ENCODE peak calls at places on chromosomes 13 and 19, in five cellular contexts. One of them, this sample, is unnamed. For H3K36me3 and H3K27me3, the result is how much of the 10 kb centered on the place peaks cover.

GRCh38 chr13:42041017-42041683 is 7.3 kb upstream of the DGKH start:
- DNase-seq in CD8-positive, alpha-beta memory T cell: no peak
- DNase-seq in tibial artery: peak
- DNase-seq in neural progenitor cell: peak
- DNase-seq in BE2C: peak
- DNase-seq in this sample: peak

GRCh38 chr13:49443327-49443688 is 556 bp downstream of the CAB39L start:
- DNase-seq in tibial artery: no peak
- DNase-seq in BE2C: no peak
- DNase-seq in CD8-positive, alpha-beta memory T cell: no peak
- DNase-seq in neural progenitor cell: peak
- DNase-seq in this sample: peak

GRCh38 chr19:35509861-35510625 is 3.4 kb downstream of the DMKN start:
- DNase-seq in CD8-positive, alpha-beta memory T cell: peak
- DNase-seq in BE2C: peak
- DNase-seq in neural progenitor cell: peak
- DNase-seq in tibial artery: peak
- DNase-seq in this sample: peak

GRCh38 chr13:33153421-33154381 is 131.9 kb downstream of the STARD13 start:
- DNase-seq in neural progenitor cell: peak
- DNase-seq in CD8-positive, alpha-beta memory T cell: no peak
- DNase-seq in BE2C: no peak
- DNase-seq in tibial artery: no peak
- DNase-seq in this sample: no peak

GRCh38 chr13:94251801-94252200 is 227.7 kb downstream of the DCT start:
- DNase-seq in CD8-positive, alpha-beta memory T cell: no peak
- DNase-seq in neural progenitor cell: no peak
- DNase-seq in BE2C: no peak
- DNase-seq in tibial artery: no peak
- DNase-seq in this sample: no peak

GRCh38 chr19:39307233-39307821 is 11.1 kb downstream of the IFNL1 start:
- DNase-seq in BE2C: no peak
- DNase-seq in CD8-positive, alpha-beta memory T cell: no peak
- DNase-seq in neural progenitor cell: peak
- DNase-seq in tibial artery: no peak
- DNase-seq in this sample: peak

GRCh38 chr13:74443623-74444022 is 309.4 kb upstream of the KLF12 start:
- DNase-seq in neural progenitor cell: no peak
- DNase-seq in BE2C: no peak
- DNase-seq in CD8-positive, alpha-beta memory T cell: no peak
- DNase-seq in tibial artery: no peak
- DNase-seq in this sample: no peak

GRCh38 chr19:34096020-34096915 is 76.0 kb upstream of the LSM14A start:
- DNase-seq in CD8-positive, alpha-beta memory T cell: no peak
- DNase-seq in neural progenitor cell: peak
- DNase-seq in BE2C: no peak
- DNase-seq in tibial artery: no peak
- DNase-seq in this sample: peak

GRCh38 chr19:34960940-34961679 is 2.9 kb downstream of the ZNF792 start:
- DNase-seq in neural progenitor cell: no peak
- DNase-seq in BE2C: no peak
- DNase-seq in CD8-positive, alpha-beta memory T cell: no peak
- DNase-seq in tibial artery: no peak
- DNase-seq in this sample: no peak

GRCh38 chr13:73335226-73335625 is 276.4 kb downstream of the KLF5 start:
- DNase-seq in CD8-positive, alpha-beta memory T cell: no peak
- DNase-seq in tibial artery: no peak
- DNase-seq in BE2C: no peak
- DNase-seq in neural progenitor cell: no peak
- DNase-seq in this sample: no peak

GRCh38 chr13:47136659-47136975 is 239.8 kb upstream of the HTR2A start:
- DNase-seq in CD8-positive, alpha-beta memory T cell: no peak
- DNase-seq in BE2C: no peak
- DNase-seq in neural progenitor cell: no peak
- DNase-seq in tibial artery: no peak
- DNase-seq in this sample: no peak

GRCh38 chr19:52904052-52904451 is 6.6 kb upstream of the ZNF320 start:
- DNase-seq in CD8-positive, alpha-beta memory T cell: no peak
- DNase-seq in neural progenitor cell: peak
- DNase-seq in tibial artery: no peak
- DNase-seq in BE2C: no peak
- DNase-seq in this sample: no peak

GRCh38 chr19:42311612-42312160 is 1.4 kb upstream of the TMEM145 start:
- DNase-seq in CD8-positive, alpha-beta memory T cell: no peak
- DNase-seq in tibial artery: no peak
- DNase-seq in BE2C: no peak
- DNase-seq in neural progenitor cell: peak
- DNase-seq in this sample: peak

GRCh38 chr19:409006-409514 is at the start of gene C2CD4C:
- DNase-seq in neural progenitor cell: peak
- DNase-seq in BE2C: no peak
- DNase-seq in CD8-positive, alpha-beta memory T cell: no peak
- DNase-seq in tibial artery: no peak
- DNase-seq in this sample: no peak

GRCh38 chr13:33678906-33679657 is 138.9 kb upstream of the RFC3 start:
- DNase-seq in CD8-positive, alpha-beta memory T cell: peak
- DNase-seq in BE2C: peak
- DNase-seq in neural progenitor cell: no peak
- DNase-seq in tibial artery: peak
- DNase-seq in this sample: peak

GRCh38 chr13:59201836-59202235 is 961.9 kb downstream of the DIAPH3 start:
- DNase-seq in BE2C: peak
- DNase-seq in neural progenitor cell: no peak
- DNase-seq in tibial artery: no peak
- DNase-seq in CD8-positive, alpha-beta memory T cell: no peak
- DNase-seq in this sample: no peak

GRCh38 chr19:32436692-32437091 is 31.1 kb downstream of the DPY19L3 start:
- DNase-seq in BE2C: no peak
- DNase-seq in neural progenitor cell: no peak
- DNase-seq in tibial artery: no peak
- DNase-seq in CD8-positive, alpha-beta memory T cell: no peak
- DNase-seq in this sample: no peak

GRCh38 chr13:49954674-49955455 is 18.7 kb upstream of the SPRYD7 start:
- DNase-seq in neural progenitor cell: no peak
- DNase-seq in tibial artery: no peak
- DNase-seq in CD8-positive, alpha-beta memory T cell: no peak
- DNase-seq in BE2C: no peak
- DNase-seq in this sample: no peak

GRCh38 chr19:41792513-41793413 is 3.6 kb upstream of the CEACAM3 start:
- DNase-seq in BE2C: peak
- DNase-seq in CD8-positive, alpha-beta memory T cell: peak
- DNase-seq in neural progenitor cell: peak
- DNase-seq in tibial artery: no peak
- DNase-seq in this sample: peak

GRCh38 chr19:35006342-35006998 is 6.3 kb downstream of the GRAMD1A start:
- DNase-seq in neural progenitor cell: no peak
- DNase-seq in CD8-positive, alpha-beta memory T cell: no peak
- DNase-seq in BE2C: no peak
- DNase-seq in tibial artery: no peak
- DNase-seq in this sample: no peak

GRCh38 chr19:31109626-31110025 is 239.6 kb downstream of the TSHZ3 start:
- DNase-seq in CD8-positive, alpha-beta memory T cell: no peak
- DNase-seq in BE2C: no peak
- DNase-seq in neural progenitor cell: no peak
- DNase-seq in tibial artery: no peak
- DNase-seq in this sample: no peak

GRCh38 chr13:44414771-44415170 is 41.1 kb downstream of the SERP2 start:
- DNase-seq in tibial artery: no peak
- DNase-seq in CD8-positive, alpha-beta memory T cell: no peak
- DNase-seq in neural progenitor cell: no peak
- DNase-seq in BE2C: no peak
- DNase-seq in this sample: no peak

GRCh38 chr19:54133312-54133956 is 4.1 kb upstream of the CNOT3 start:
- DNase-seq in CD8-positive, alpha-beta memory T cell: no peak
- DNase-seq in tibial artery: no peak
- DNase-seq in neural progenitor cell: peak
- DNase-seq in BE2C: peak
- DNase-seq in this sample: no peak

GRCh38 chr19:6536138-6536671 is 5.4 kb downstream of the TNFSF9 start:
- DNase-seq in tibial artery: no peak
- DNase-seq in BE2C: peak
- DNase-seq in neural progenitor cell: peak
- DNase-seq in CD8-positive, alpha-beta memory T cell: peak
- DNase-seq in this sample: peak

GRCh38 chr13:78606471-78607408 is 3.4 kb upstream of the POU4F1 start:
- DNase-seq in tibial artery: no peak
- DNase-seq in CD8-positive, alpha-beta memory T cell: no peak
- DNase-seq in BE2C: no peak
- DNase-seq in neural progenitor cell: peak
- DNase-seq in this sample: peak

GRCh38 chr19:4773047-4773640 is 18.4 kb upstream of the FEM1A start:
- DNase-seq in neural progenitor cell: no peak
- DNase-seq in tibial artery: no peak
- DNase-seq in CD8-positive, alpha-beta memory T cell: no peak
- DNase-seq in BE2C: no peak
- DNase-seq in this sample: no peak

GRCh38 chr19:4764290-4764660 is 27.3 kb upstream of the FEM1A start:
- DNase-seq in BE2C: no peak
- DNase-seq in neural progenitor cell: peak
- DNase-seq in CD8-positive, alpha-beta memory T cell: no peak
- DNase-seq in tibial artery: no peak
- DNase-seq in this sample: no peak

GRCh38 chr19:4774136-4774535 is 17.4 kb upstream of the FEM1A start:
- DNase-seq in CD8-positive, alpha-beta memory T cell: no peak
- DNase-seq in neural progenitor cell: no peak
- DNase-seq in BE2C: no peak
- DNase-seq in tibial artery: no peak
- DNase-seq in this sample: no peak

DNA sequence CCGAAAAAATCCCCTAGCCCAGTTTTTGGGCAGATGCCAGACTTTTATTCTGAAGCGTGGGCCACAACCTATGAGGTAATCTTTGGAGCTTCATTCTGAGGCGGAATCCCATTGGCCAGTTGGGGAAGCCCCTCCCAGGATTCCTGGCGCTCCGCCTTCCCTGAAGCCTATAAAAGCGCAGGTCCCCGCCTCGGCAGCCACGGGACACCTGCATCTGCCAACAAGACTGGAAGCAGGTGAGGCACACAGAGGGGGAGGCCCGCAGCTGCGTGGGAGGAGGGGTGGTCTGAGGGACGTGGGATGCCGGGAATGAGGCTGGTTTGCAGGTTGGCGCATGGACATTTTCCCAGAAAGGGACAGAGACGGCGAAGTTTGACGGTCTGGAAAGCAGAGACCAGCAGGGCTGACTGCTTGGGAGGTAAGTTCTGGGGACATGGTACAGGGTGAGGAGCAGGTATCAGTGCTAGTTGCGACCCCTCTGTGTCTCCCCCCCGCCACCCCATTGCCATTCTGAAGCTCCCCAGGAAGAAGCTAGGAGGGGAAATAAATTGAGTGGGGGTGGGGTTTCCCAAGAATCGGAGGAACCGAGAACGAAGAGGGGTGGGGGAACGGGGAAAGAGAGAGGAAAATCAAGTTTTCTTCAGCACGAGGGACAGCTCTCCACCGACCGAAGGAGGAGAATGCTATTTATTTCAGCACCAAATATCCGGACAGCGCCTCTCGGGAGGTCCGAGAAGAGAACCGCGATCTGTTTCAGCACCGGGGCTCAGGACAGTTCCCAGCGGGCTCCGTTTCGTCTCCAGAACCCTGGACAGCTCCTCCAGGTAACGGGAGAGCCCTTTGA is 22.4 kb upstream of the FEM1A start:
- DNase-seq in BE2C: peak
- DNase-seq in CD8-positive, alpha-beta memory T cell: peak
- DNase-seq in tibial artery: peak
- DNase-seq in neural progenitor cell: peak
- DNase-seq in this sample: peak
- H3K4me3 ChIP-seq in BE2C: peak
- H3K4me3 ChIP-seq in CD8-positive, alpha-beta memory T cell: no peak
- H3K4me3 ChIP-seq in tibial artery: no peak
- H3K4me3 ChIP-seq in neural progenitor cell: no peak
- H3K4me3 ChIP-seq in this sample: peak

DNA sequence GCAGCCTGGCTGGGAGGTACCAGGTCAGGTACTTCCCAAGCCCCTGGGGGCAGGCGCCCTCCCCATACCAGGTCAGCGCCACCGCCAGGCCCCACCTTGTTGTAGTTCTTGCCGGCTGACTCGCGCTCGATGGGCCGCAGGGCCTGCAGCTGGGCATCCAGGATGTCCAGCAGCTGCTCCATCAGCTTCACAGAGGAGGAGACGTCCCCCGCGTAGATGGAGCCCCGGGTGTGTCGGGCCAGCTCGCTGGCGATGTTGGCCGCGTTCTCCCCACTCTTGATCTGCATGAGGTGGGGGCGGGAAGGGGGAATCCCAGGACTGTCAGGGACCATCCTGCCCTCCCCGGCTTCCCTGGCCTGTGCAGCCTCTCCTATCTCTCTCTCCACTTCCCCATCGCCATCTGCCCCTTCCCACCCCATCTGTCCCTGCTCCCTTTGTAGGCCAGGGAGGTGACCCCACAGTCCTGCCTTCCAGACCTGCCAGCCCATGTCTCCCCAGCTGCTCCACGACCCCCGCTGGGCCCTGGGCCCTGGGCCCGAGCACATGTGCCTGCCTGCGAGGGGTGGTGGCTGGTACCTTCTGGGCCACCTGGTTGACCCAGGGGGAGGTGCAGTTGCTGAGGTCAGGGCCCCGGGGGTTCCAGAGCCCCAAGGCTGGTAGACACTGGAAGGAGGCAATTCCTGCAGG is 23.8 kb upstream of the ASF1B start:
- DNase-seq in neural progenitor cell: no peak
- DNase-seq in CD8-positive, alpha-beta memory T cell: no peak
- DNase-seq in tibial artery: no peak
- DNase-seq in BE2C: no peak
- DNase-seq in this sample: peak
- H3K36me3 ChIP-seq in neural progenitor cell: under half
- H3K36me3 ChIP-seq in CD8-positive, alpha-beta memory T cell: under half
- H3K36me3 ChIP-seq in tibial artery: under half
- H3K36me3 ChIP-seq in BE2C: half or more
- H3K36me3 ChIP-seq in this sample: under half

GRCh38 chr19:8662263-8662662 is 31.8 kb downstream of the NFILZ start:
- DNase-seq in neural progenitor cell: no peak
- DNase-seq in CD8-positive, alpha-beta memory T cell: no peak
- DNase-seq in tibial artery: no peak
- DNase-seq in BE2C: no peak
- DNase-seq in this sample: no peak

GRCh38 chr19:8655340-8655709 is 24.9 kb downstream of the NFILZ start:
- DNase-seq in neural progenitor cell: no peak
- DNase-seq in tibial artery: no peak
- DNase-seq in CD8-positive, alpha-beta memory T cell: peak
- DNase-seq in BE2C: no peak
- DNase-seq in this sample: peak

GRCh38 chr19:8657869-8658268 is 27.4 kb downstream of the NFILZ start:
- DNase-seq in BE2C: no peak
- DNase-seq in tibial artery: no peak
- DNase-seq in neural progenitor cell: no peak
- DNase-seq in CD8-positive, alpha-beta memory T cell: no peak
- DNase-seq in this sample: no peak

GRCh38 chr19:8663920-8664670 is 33.7 kb downstream of the NFILZ start:
- DNase-seq in BE2C: no peak
- DNase-seq in tibial artery: no peak
- DNase-seq in neural progenitor cell: no peak
- DNase-seq in CD8-positive, alpha-beta memory T cell: peak
- DNase-seq in this sample: peak

GRCh38 chr19:8659905-8660304 is 29.5 kb downstream of the NFILZ start:
- DNase-seq in CD8-positive, alpha-beta memory T cell: no peak
- DNase-seq in tibial artery: no peak
- DNase-seq in neural progenitor cell: no peak
- DNase-seq in BE2C: no peak
- DNase-seq in this sample: no peak
- H3K27me3 ChIP-seq in CD8-positive, alpha-beta memory T cell: under half
- H3K27me3 ChIP-seq in tibial artery: under half
- H3K27me3 ChIP-seq in neural progenitor cell: under half
- H3K27me3 ChIP-seq in BE2C: under half
- H3K27me3 ChIP-seq in this sample: under half

GRCh38 chr19:2561221-2561620 is 85.3 kb downstream of the GADD45B start:
- DNase-seq in neural progenitor cell: no peak
- DNase-seq in CD8-positive, alpha-beta memory T cell: no peak
- DNase-seq in tibial artery: no peak
- DNase-seq in BE2C: no peak
- DNase-seq in this sample: no peak
- H3K4me3 ChIP-seq in neural progenitor cell: no peak
- H3K4me3 ChIP-seq in CD8-positive, alpha-beta memory T cell: no peak
- H3K4me3 ChIP-seq in tibial artery: no peak
- H3K4me3 ChIP-seq in BE2C: no peak
- H3K4me3 ChIP-seq in this sample: no peak

This sample was measured in H7.